ENCODE peak calls at places on chromosomes 13 and 19, in seven cellular contexts. C is IMR-90; A is naive thymus-derived CD8-positive, alpha-beta T cell; Y is HFFc6; P is activated CD4-positive, alpha-beta T cell treated with anti-CD3 and anti-CD28 coated beads for 1 hour; K is nephron progenitor cell; I is sigmoid colon. F is an unnamed sample.
A peak's percentile ranks its signal among the peaks of the same experiment; 100 is the strongest.

GRCh38 chr19:33214621-33215020 is 11.0 kb downstream of the SLC7A10 start:
- DNase-seq in A (no peak), K (peak; percentile 41), C (peak; percentile 35), P (no peak), Y (peak; percentile 22), I (no peak), F (peak; percentile 78)

GRCh38 chr19:51714848-51715247 is 8.9 kb downstream of the HAS1 start:
- DNase-seq in K (no peak), A (no peak), P (no peak), I (no peak), C (no peak), Y (no peak), F (no peak)

GRCh38 chr13:45825124-45825650 is 26.4 kb downstream of the SIAH3 start:
- DNase-seq in A (no peak), I (no peak), K (no peak), P (no peak), Y (no peak), C (no peak), F (peak; percentile 96)

GRCh38 chr13:32986552-32986951 is 29.7 kb upstream of the KL start:
- DNase-seq in C (no peak), I (no peak), Y (no peak), K (no peak), A (no peak), P (no peak), F (no peak)

GRCh38 chr13:50241479-50241878 is 226.2 kb downstream of the KCNRG start:
- DNase-seq in Y (no peak), I (no peak), C (no peak), P (no peak), A (no peak), K (no peak), F (no peak)

GRCh38 chr13:23902975-23903905 is 5.9 kb upstream of the C1QTNF9B start:
- DNase-seq in A (no peak), K (peak; percentile 26), Y (no peak), I (no peak), P (no peak), C (no peak), F (no peak)

GRCh38 chr13:91278291-91278690 is 69.2 kb upstream of the MIR17HG start:
- DNase-seq in C (no peak), K (no peak), Y (no peak), I (no peak), P (no peak), A (no peak), F (no peak)

GRCh38 chr13:110275931-110276552 is 30.9 kb downstream of the COL4A1 start:
- DNase-seq in C (no peak), K (no peak), A (no peak), P (no peak), I (peak; percentile 84), Y (no peak), F (no peak)

GRCh38 chr19:54606891-54607781 is 13.7 kb downstream of the LILRA1 start:
- DNase-seq in I (no peak), Y (no peak), C (no peak), A (no peak), P (no peak), K (no peak), F (no peak)

GRCh38 chr19:12777217-12778019 is 2.1 kb upstream of the HOOK2 start:
- DNase-seq in P (peak; percentile 71), K (peak; percentile 91), I (peak; percentile 90), Y (peak; percentile 63), C (peak; percentile 68), A (peak; percentile 84), F (peak; percentile 77)

F was measured in SK-N-DZ.